ENCODE peak calls at places on chromosome 1, in five cellular contexts. V is heart left ventricle, R is astrocyte of the cerebellum, B is breast epithelium, I is left lung. Z is an unnamed sample.

GRCh38 chr1:12339861-12340557 is 110.2 kb downstream of the VPS13D start:
- DNase-seq in V (no peak), R (no peak), B (no peak), I (no peak), Z (no peak)

GRCh38 chr1:37795340-37796110 is 1.9 kb downstream of the MANEAL start:
- DNase-seq in V (peak; percentile 83), R (no peak), B (peak; percentile 63), I (peak; percentile 57), Z (no peak)

GRCh38 chr1:11831945-11832725 is 15.4 kb downstream of the NPPA start:
- DNase-seq in V (no peak), R (no peak), B (no peak), I (no peak), Z (no peak)

GRCh38 chr1:12177156-12177998 is 10.6 kb downstream of the TNFRSF1B start:
- DNase-seq in V (no peak), R (no peak), B (no peak), I (no peak), Z (no peak)

GRCh38 chr1:31934706-31935629 is 3.2 kb downstream of the PTP4A2 start:
- DNase-seq in V (no peak), R (peak; percentile 24), B (no peak), I (no peak), Z (no peak)

GRCh38 chr1:16187748-16188401 is 24.6 kb downstream of the ARHGEF19 start:
- DNase-seq in V (peak; percentile 88), R (peak; percentile 59), B (no peak), I (peak; percentile 72), Z (no peak)

GRCh38 chr1:40030528-40031135 is 9.9 kb upstream of the CAP1 start:
- DNase-seq in V (no peak), R (no peak), B (no peak), I (no peak), Z (peak; percentile 98)

GRCh38 chr1:201845331-201846083 is 16.6 kb downstream of the IPO9 start:
- DNase-seq in V (no peak), R (no peak), B (no peak), I (no peak), Z (no peak)

GRCh38 chr1:64186898-64187280 is 16.5 kb upstream of the UBE2U start:
- DNase-seq in V (no peak), R (no peak), B (no peak), I (no peak), Z (no peak)

GRCh38 chr1:5647226-5647625 is 345.0 kb downstream of the NPHP4 start:
- DNase-seq in V (no peak), R (no peak), B (no peak), I (no peak), Z (no peak)

GRCh38 chr1:221562542-221563475 is 179.1 kb downstream of the DUSP10 start:
- DNase-seq in V (no peak), R (no peak), B (no peak), I (no peak), Z (no peak)

GRCh38 chr1:65505547-65506325 is 85.3 kb downstream of the LEPR start:
- DNase-seq in V (no peak), R (no peak), B (no peak), I (no peak), Z (no peak)

GRCh38 chr1:19765623-19766022 is 34.1 kb downstream of the TMCO4 start:
- DNase-seq in V (no peak), R (peak; percentile 92), B (no peak), I (no peak), Z (peak; percentile 69)

GRCh38 chr1:51189421-51190073 is 46.5 kb upstream of the RNF11 start:
- DNase-seq in V (no peak), R (peak; percentile 63), B (no peak), I (no peak), Z (peak; percentile 28)

GRCh38 chr1:111463029-111463683 is 10.6 kb upstream of the C1orf162 start:
- DNase-seq in V (no peak), R (peak; percentile 44), B (no peak), I (no peak), Z (no peak)

GRCh38 chr1:168623003-168623828 is 46.8 kb downstream of the XCL1 start:
- DNase-seq in V (no peak), R (peak; percentile 41), B (no peak), I (no peak), Z (no peak)

GRCh38 chr1:63868220-63868897 is 94.5 kb downstream of the ROR1 start:
- DNase-seq in V (no peak), R (no peak), B (no peak), I (no peak), Z (no peak)

GRCh38 chr1:156752843-156753486 is 1.5 kb upstream of the HDGF start:
- DNase-seq in V (no peak), R (no peak), B (no peak), I (no peak), Z (no peak)

GRCh38 chr1:30778979-30779293 is 21.4 kb upstream of the LAPTM5 start:
- DNase-seq in V (no peak), R (no peak), B (no peak), I (no peak), Z (no peak)

GRCh38 chr1:11505591-11506538 is 26.9 kb downstream of the DISP3 start:
- DNase-seq in V (no peak), R (no peak), B (no peak), I (no peak), Z (no peak)

GRCh38 chr1:229620876-229621275 is 5.0 kb downstream of the TAF5L start:
- DNase-seq in V (no peak), R (no peak), B (no peak), I (no peak), Z (no peak)

GRCh38 chr1:228073870-228074545 is 8.5 kb upstream of the ARF1 start:
- DNase-seq in V (no peak), R (no peak), B (no peak), I (peak; percentile 33), Z (no peak)

GRCh38 chr1:25918615-25919014 is 12.4 kb upstream of the STMN1 start:
- DNase-seq in V (no peak), R (no peak), B (no peak), I (no peak), Z (no peak)
- H3K4me3 ChIP-seq in V (no peak overlapping the region), R (no peak overlapping the region), B (no peak overlapping the region), I (no peak overlapping the region), Z (no peak overlapping the region)

GRCh38 chr1:200033511-200034261 is 6.2 kb downstream of the NR5A2 start:
- DNase-seq in V (no peak), R (no peak), B (no peak), I (no peak), Z (no peak)
- TF ChIP-seq CTCF in V (no peak), R (no peak), B (no peak), I (no peak), Z (peak; percentile 3)

DNA sequence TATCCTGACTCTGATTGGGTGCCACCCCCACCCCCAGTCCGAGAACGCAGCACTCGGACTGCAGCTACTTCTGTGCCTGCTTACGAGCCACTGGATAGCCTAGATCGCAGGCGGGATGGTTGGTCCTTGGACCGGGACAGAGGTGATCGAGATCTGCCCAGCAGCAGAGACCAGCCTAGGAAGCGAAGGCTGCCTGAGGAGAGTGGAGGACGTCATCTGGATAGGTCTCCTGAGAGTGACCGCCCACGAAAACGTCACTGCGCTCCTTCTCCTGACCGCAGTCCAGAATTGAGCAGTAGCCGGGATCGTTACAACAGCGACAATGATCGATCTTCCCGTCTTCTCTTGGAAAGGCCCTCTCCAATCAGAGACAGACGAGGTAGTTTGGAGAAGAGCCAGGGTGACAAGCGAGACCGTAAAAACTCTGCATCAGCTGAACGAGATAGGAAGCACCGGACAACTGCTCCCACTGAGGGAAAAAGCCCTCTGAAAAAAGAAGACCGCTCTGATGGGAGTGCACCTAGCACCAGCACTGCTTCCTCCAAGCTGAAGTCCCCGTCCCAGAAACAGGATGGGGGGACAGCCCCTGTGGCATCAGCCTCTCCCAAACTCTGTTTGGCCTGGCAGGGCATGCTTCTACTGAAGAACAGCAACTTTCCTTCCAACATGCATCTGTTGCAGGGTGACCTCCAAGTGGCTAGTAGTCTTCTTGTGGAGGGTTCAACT is 2.1 kb downstream of the RBM15 start:
- DNase-seq in V (no peak), R (no peak), B (no peak), I (no peak), Z (no peak)
- H3K4me3 ChIP-seq in V (peak overlapping the region; percentile 89), R (peak overlapping the region; percentile 19), B (peak overlapping the region; percentile 94), I (peak overlapping the region; percentile 98), Z (peak overlapping the region; percentile 27)

DNA sequence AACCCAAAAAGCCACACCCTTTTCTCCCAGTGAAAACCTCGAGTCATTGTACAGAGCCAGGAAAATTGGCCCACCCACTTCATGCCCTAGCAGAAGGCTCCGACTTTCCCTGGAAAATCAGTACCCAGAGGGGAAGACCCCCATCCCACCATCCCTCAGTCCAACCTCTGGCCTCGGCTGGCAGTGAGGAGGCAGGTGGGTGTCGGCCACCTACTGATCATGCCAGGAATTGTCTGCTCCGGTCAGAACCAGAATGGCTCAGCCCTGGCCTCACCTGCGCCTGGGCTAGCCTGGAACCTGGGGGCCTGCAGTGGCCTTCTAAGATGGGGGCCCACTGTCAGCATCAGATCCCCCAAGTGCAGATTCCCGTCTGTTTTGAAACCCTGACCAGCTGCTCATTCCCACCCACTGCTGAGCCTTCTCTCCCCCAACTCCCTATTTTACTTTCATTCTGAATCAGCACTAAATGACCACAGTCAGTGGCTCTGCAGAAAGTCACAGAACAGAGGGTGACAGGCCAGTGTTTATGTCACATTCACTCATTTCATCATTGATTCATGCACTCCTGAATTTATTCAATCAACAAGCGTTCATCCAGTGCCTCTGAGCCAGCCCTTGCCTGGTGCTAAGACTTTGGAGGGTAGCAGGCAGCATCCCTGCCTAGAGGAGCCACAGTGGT is 3.0 kb upstream of the S100A9 start:
- DNase-seq in V (no peak), R (no peak), B (no peak), I (no peak), Z (no peak)
- TF ChIP-seq CTCF in V (no peak), R (peak; percentile 3), B (no peak), I (no peak), Z (no peak)

Z was measured in retinal pigment epithelial cell.